ENCODE peak calls at places on chromosome 5, in four cellular contexts. One of them, this sample, is unnamed.
A peak's percentile ranks its signal among the peaks of the same experiment; 100 is the strongest.

GRCh38 chr5:31378838-31379237 is 153.1 kb downstream of the DROSHA start:
- DNase-seq in T-cell: no peak
- DNase-seq in stimulated activated CD4-positive, alpha-beta T cell treated with anti-CD3 and anti-CD28 coated beads, Interleukin-15, amount 100 ng/mL, for 1 hour: no peak
- DNase-seq in SIG-M5: no peak
- DNase-seq in this sample: no peak

GRCh38 chr5:96081276-96081858 is 119.7 kb upstream of the ELL2 start:
- DNase-seq in T-cell: no peak
- DNase-seq in stimulated activated CD4-positive, alpha-beta T cell treated with anti-CD3 and anti-CD28 coated beads, Interleukin-15, amount 100 ng/mL, for 1 hour: no peak
- DNase-seq in SIG-M5: no peak
- DNase-seq in this sample: no peak

GRCh38 chr5:103433216-103433615 is 129.4 kb downstream of the NUDT12 start:
- DNase-seq in T-cell: no peak
- DNase-seq in stimulated activated CD4-positive, alpha-beta T cell treated with anti-CD3 and anti-CD28 coated beads, Interleukin-15, amount 100 ng/mL, for 1 hour: no peak
- DNase-seq in SIG-M5: no peak
- DNase-seq in this sample: no peak

GRCh38 chr5:160230686-160231527 is 1.6 kb downstream of the FABP6 start:
- DNase-seq in T-cell: no peak
- DNase-seq in stimulated activated CD4-positive, alpha-beta T cell treated with anti-CD3 and anti-CD28 coated beads, Interleukin-15, amount 100 ng/mL, for 1 hour: no peak
- DNase-seq in SIG-M5: no peak
- DNase-seq in this sample: no peak

GRCh38 chr5:2167671-2168070 is 284.9 kb upstream of the IRX4 start:
- DNase-seq in T-cell: no peak
- DNase-seq in stimulated activated CD4-positive, alpha-beta T cell treated with anti-CD3 and anti-CD28 coated beads, Interleukin-15, amount 100 ng/mL, for 1 hour: no peak
- DNase-seq in SIG-M5: no peak
- DNase-seq in this sample: peak; percentile 20

GRCh38 chr5:16467363-16468219 is 2.0 kb upstream of the ZNF622 start:
- DNase-seq in T-cell: no peak
- DNase-seq in stimulated activated CD4-positive, alpha-beta T cell treated with anti-CD3 and anti-CD28 coated beads, Interleukin-15, amount 100 ng/mL, for 1 hour: no peak
- DNase-seq in SIG-M5: no peak
- DNase-seq in this sample: no peak

GRCh38 chr5:176676361-176676824 is 29.1 kb downstream of the TSPAN17 start:
- DNase-seq in T-cell: no peak
- DNase-seq in stimulated activated CD4-positive, alpha-beta T cell treated with anti-CD3 and anti-CD28 coated beads, Interleukin-15, amount 100 ng/mL, for 1 hour: no peak
- DNase-seq in SIG-M5: no peak
- DNase-seq in this sample: no peak

GRCh38 chr5:138686668-138687067 is 66.6 kb upstream of the CTNNA1 start:
- DNase-seq in T-cell: no peak
- DNase-seq in stimulated activated CD4-positive, alpha-beta T cell treated with anti-CD3 and anti-CD28 coated beads, Interleukin-15, amount 100 ng/mL, for 1 hour: no peak
- DNase-seq in SIG-M5: no peak
- DNase-seq in this sample: no peak

GRCh38 chr5:146340260-146341081 is 1.8 kb downstream of the POU4F3 start:
- DNase-seq in T-cell: no peak
- DNase-seq in stimulated activated CD4-positive, alpha-beta T cell treated with anti-CD3 and anti-CD28 coated beads, Interleukin-15, amount 100 ng/mL, for 1 hour: no peak
- DNase-seq in SIG-M5: no peak
- DNase-seq in this sample: no peak

GRCh38 chr5:139197710-139198669 is at the start of gene SIL1:
- DNase-seq in T-cell: peak; percentile 95
- DNase-seq in stimulated activated CD4-positive, alpha-beta T cell treated with anti-CD3 and anti-CD28 coated beads, Interleukin-15, amount 100 ng/mL, for 1 hour: peak; percentile 91
- DNase-seq in SIG-M5: peak; percentile 33
- DNase-seq in this sample: peak; percentile 95

GRCh38 chr5:133245191-133246052 is 193.6 kb downstream of the HSPA4 start:
- DNase-seq in T-cell: no peak
- DNase-seq in stimulated activated CD4-positive, alpha-beta T cell treated with anti-CD3 and anti-CD28 coated beads, Interleukin-15, amount 100 ng/mL, for 1 hour: no peak
- DNase-seq in SIG-M5: no peak
- DNase-seq in this sample: no peak

GRCh38 chr5:177134653-177135225 is 1.2 kb downstream of the NSD1 start:
- DNase-seq in T-cell: no peak
- DNase-seq in stimulated activated CD4-positive, alpha-beta T cell treated with anti-CD3 and anti-CD28 coated beads, Interleukin-15, amount 100 ng/mL, for 1 hour: no peak
- DNase-seq in SIG-M5: no peak
- DNase-seq in this sample: no peak

GRCh38 chr5:54514269-54514668 is 3.3 kb upstream of the SNX18 start:
- DNase-seq in T-cell: no peak
- DNase-seq in stimulated activated CD4-positive, alpha-beta T cell treated with anti-CD3 and anti-CD28 coated beads, Interleukin-15, amount 100 ng/mL, for 1 hour: no peak
- DNase-seq in SIG-M5: no peak
- DNase-seq in this sample: no peak

GRCh38 chr5:135584918-135585317 is 6.1 kb upstream of the CXCL14 start:
- DNase-seq in T-cell: no peak
- DNase-seq in stimulated activated CD4-positive, alpha-beta T cell treated with anti-CD3 and anti-CD28 coated beads, Interleukin-15, amount 100 ng/mL, for 1 hour: no peak
- DNase-seq in SIG-M5: no peak
- DNase-seq in this sample: no peak

GRCh38 chr5:11467588-11467987 is 436.7 kb downstream of the CTNND2 start:
- DNase-seq in T-cell: no peak
- DNase-seq in stimulated activated CD4-positive, alpha-beta T cell treated with anti-CD3 and anti-CD28 coated beads, Interleukin-15, amount 100 ng/mL, for 1 hour: no peak
- DNase-seq in SIG-M5: no peak
- DNase-seq in this sample: no peak

GRCh38 chr5:129382921-129383672 is 77.0 kb upstream of the ADAMTS19 start:
- DNase-seq in T-cell: no peak
- DNase-seq in stimulated activated CD4-positive, alpha-beta T cell treated with anti-CD3 and anti-CD28 coated beads, Interleukin-15, amount 100 ng/mL, for 1 hour: no peak
- DNase-seq in SIG-M5: no peak
- DNase-seq in this sample: no peak

GRCh38 chr5:40033411-40033810 is 608.6 kb upstream of the DAB2 start:
- DNase-seq in T-cell: no peak
- DNase-seq in stimulated activated CD4-positive, alpha-beta T cell treated with anti-CD3 and anti-CD28 coated beads, Interleukin-15, amount 100 ng/mL, for 1 hour: no peak
- DNase-seq in SIG-M5: no peak
- DNase-seq in this sample: no peak

GRCh38 chr5:154366353-154366752 is 79.4 kb upstream of the SAP30L start:
- DNase-seq in T-cell: no peak
- DNase-seq in stimulated activated CD4-positive, alpha-beta T cell treated with anti-CD3 and anti-CD28 coated beads, Interleukin-15, amount 100 ng/mL, for 1 hour: no peak
- DNase-seq in SIG-M5: no peak
- DNase-seq in this sample: no peak

GRCh38 chr5:72818866-72819534 is 2.5 kb downstream of the TNPO1 start:
- DNase-seq in T-cell: peak; percentile 55
- DNase-seq in stimulated activated CD4-positive, alpha-beta T cell treated with anti-CD3 and anti-CD28 coated beads, Interleukin-15, amount 100 ng/mL, for 1 hour: peak; percentile 16
- DNase-seq in SIG-M5: no peak
- DNase-seq in this sample: peak; percentile 67

GRCh38 chr5:2239237-2239910 is 356.6 kb upstream of the IRX4 start:
- DNase-seq in T-cell: no peak
- DNase-seq in stimulated activated CD4-positive, alpha-beta T cell treated with anti-CD3 and anti-CD28 coated beads, Interleukin-15, amount 100 ng/mL, for 1 hour: no peak
- DNase-seq in SIG-M5: no peak
- DNase-seq in this sample: no peak

GRCh38 chr5:3288325-3288724 is 307.3 kb upstream of the IRX1 start:
- DNase-seq in T-cell: no peak
- DNase-seq in stimulated activated CD4-positive, alpha-beta T cell treated with anti-CD3 and anti-CD28 coated beads, Interleukin-15, amount 100 ng/mL, for 1 hour: no peak
- DNase-seq in SIG-M5: no peak
- DNase-seq in this sample: no peak

GRCh38 chr5:82765765-82766164 is 311.4 kb downstream of the TMEM167A start:
- DNase-seq in T-cell: no peak
- DNase-seq in stimulated activated CD4-positive, alpha-beta T cell treated with anti-CD3 and anti-CD28 coated beads, Interleukin-15, amount 100 ng/mL, for 1 hour: no peak
- DNase-seq in SIG-M5: no peak
- DNase-seq in this sample: no peak

GRCh38 chr5:77645158-77645994 is 6.9 kb upstream of the OTP start:
- DNase-seq in T-cell: peak; percentile 37
- DNase-seq in stimulated activated CD4-positive, alpha-beta T cell treated with anti-CD3 and anti-CD28 coated beads, Interleukin-15, amount 100 ng/mL, for 1 hour: no peak
- DNase-seq in SIG-M5: no peak
- DNase-seq in this sample: no peak

GRCh38 chr5:96339862-96340261 is 93.2 kb downstream of the PCSK1 start:
- DNase-seq in T-cell: no peak
- DNase-seq in stimulated activated CD4-positive, alpha-beta T cell treated with anti-CD3 and anti-CD28 coated beads, Interleukin-15, amount 100 ng/mL, for 1 hour: no peak
- DNase-seq in SIG-M5: no peak
- DNase-seq in this sample: no peak

GRCh38 chr5:174147551-174147950 is 102.0 kb downstream of the NSG2 start:
- DNase-seq in T-cell: no peak
- DNase-seq in stimulated activated CD4-positive, alpha-beta T cell treated with anti-CD3 and anti-CD28 coated beads, Interleukin-15, amount 100 ng/mL, for 1 hour: no peak
- DNase-seq in SIG-M5: no peak
- DNase-seq in this sample: no peak